ENCODE peak calls at places on chromosomes 5 and 9, in nine cellular contexts. One of them, this sample, is unnamed.

GRCh38 chr9:126907058-126907457 is 7.5 kb upstream of the RALGPS1 start:
- DNase-seq in gastrocnemius medialis: no peak
- DNase-seq in tibial nerve: no peak
- DNase-seq in fibroblast of villous mesenchyme: no peak
- DNase-seq in cardiac muscle cell: no peak
- DNase-seq in heart right ventricle: no peak
- DNase-seq in vagina: no peak
- DNase-seq in upper lobe of left lung: no peak
- DNase-seq in body of pancreas: no peak
- DNase-seq in this sample: no peak

GRCh38 chr5:16427572-16427971 is 38.0 kb downstream of the ZNF622 start:
- DNase-seq in gastrocnemius medialis: no peak
- DNase-seq in tibial nerve: no peak
- DNase-seq in fibroblast of villous mesenchyme: no peak
- DNase-seq in cardiac muscle cell: no peak
- DNase-seq in heart right ventricle: no peak
- DNase-seq in vagina: no peak
- DNase-seq in upper lobe of left lung: no peak
- DNase-seq in body of pancreas: no peak
- DNase-seq in this sample: no peak

GRCh38 chr5:31453522-31453921 is 78.4 kb downstream of the DROSHA start:
- DNase-seq in gastrocnemius medialis: no peak
- DNase-seq in tibial nerve: no peak
- DNase-seq in fibroblast of villous mesenchyme: no peak
- DNase-seq in cardiac muscle cell: no peak
- DNase-seq in heart right ventricle: no peak
- DNase-seq in vagina: no peak
- DNase-seq in upper lobe of left lung: no peak
- DNase-seq in body of pancreas: no peak
- DNase-seq in this sample: no peak

GRCh38 chr9:117480251-117480650 is 65.4 kb upstream of the ASTN2 start:
- DNase-seq in gastrocnemius medialis: no peak
- DNase-seq in tibial nerve: no peak
- DNase-seq in fibroblast of villous mesenchyme: no peak
- DNase-seq in cardiac muscle cell: no peak
- DNase-seq in heart right ventricle: no peak
- DNase-seq in vagina: no peak
- DNase-seq in upper lobe of left lung: no peak
- DNase-seq in body of pancreas: no peak
- DNase-seq in this sample: no peak

GRCh38 chr9:15253197-15253596 is 53.8 kb downstream of the TTC39B start:
- DNase-seq in gastrocnemius medialis: no peak
- DNase-seq in tibial nerve: no peak
- DNase-seq in fibroblast of villous mesenchyme: peak; percentile 12
- DNase-seq in cardiac muscle cell: peak; percentile 62
- DNase-seq in heart right ventricle: no peak
- DNase-seq in vagina: no peak
- DNase-seq in upper lobe of left lung: no peak
- DNase-seq in body of pancreas: no peak
- DNase-seq in this sample: no peak

GRCh38 chr5:132098621-132099020 is 25.0 kb downstream of the CSF2 start:
- DNase-seq in gastrocnemius medialis: no peak
- DNase-seq in tibial nerve: no peak
- DNase-seq in fibroblast of villous mesenchyme: no peak
- DNase-seq in cardiac muscle cell: no peak
- DNase-seq in heart right ventricle: no peak
- DNase-seq in vagina: no peak
- DNase-seq in upper lobe of left lung: no peak
- DNase-seq in body of pancreas: no peak
- DNase-seq in this sample: no peak

GRCh38 chr9:97980918-97981827 is 2.0 kb upstream of the ANP32B start:
- DNase-seq in gastrocnemius medialis: peak; percentile 86
- DNase-seq in tibial nerve: no peak
- DNase-seq in fibroblast of villous mesenchyme: no peak
- DNase-seq in cardiac muscle cell: no peak
- DNase-seq in heart right ventricle: peak; percentile 45
- DNase-seq in vagina: no peak
- DNase-seq in upper lobe of left lung: no peak
- DNase-seq in body of pancreas: no peak
- DNase-seq in this sample: peak; percentile 10

GRCh38 chr5:122295138-122295537 is 16.9 kb upstream of the SNCAIP start:
- DNase-seq in gastrocnemius medialis: no peak
- DNase-seq in tibial nerve: no peak
- DNase-seq in fibroblast of villous mesenchyme: no peak
- DNase-seq in cardiac muscle cell: peak; percentile 37
- DNase-seq in heart right ventricle: no peak
- DNase-seq in vagina: no peak
- DNase-seq in upper lobe of left lung: no peak
- DNase-seq in body of pancreas: no peak
- DNase-seq in this sample: no peak

GRCh38 chr9:113219186-113219936 is 1.7 kb downstream of the FKBP15 start:
- DNase-seq in gastrocnemius medialis: no peak
- DNase-seq in tibial nerve: no peak
- DNase-seq in fibroblast of villous mesenchyme: no peak
- DNase-seq in cardiac muscle cell: no peak
- DNase-seq in heart right ventricle: no peak
- DNase-seq in vagina: no peak
- DNase-seq in upper lobe of left lung: no peak
- DNase-seq in body of pancreas: no peak
- DNase-seq in this sample: no peak

GRCh38 chr5:5021436-5021835 is 118.7 kb upstream of the ADAMTS16 start:
- DNase-seq in gastrocnemius medialis: no peak
- DNase-seq in tibial nerve: no peak
- DNase-seq in fibroblast of villous mesenchyme: no peak
- DNase-seq in cardiac muscle cell: no peak
- DNase-seq in heart right ventricle: no peak
- DNase-seq in vagina: no peak
- DNase-seq in upper lobe of left lung: no peak
- DNase-seq in body of pancreas: no peak
- DNase-seq in this sample: no peak

GRCh38 chr9:136119259-136120118 is 814 bp upstream of the TMEM250 start:
- DNase-seq in gastrocnemius medialis: peak; percentile 42
- DNase-seq in tibial nerve: no peak
- DNase-seq in fibroblast of villous mesenchyme: peak; percentile 32
- DNase-seq in cardiac muscle cell: peak; percentile 53
- DNase-seq in heart right ventricle: no peak
- DNase-seq in vagina: no peak
- DNase-seq in upper lobe of left lung: peak; percentile 84
- DNase-seq in body of pancreas: no peak
- DNase-seq in this sample: peak; percentile 82

GRCh38 chr9:135526730-135527571 is 5.7 kb downstream of the LCN1 start:
- DNase-seq in gastrocnemius medialis: no peak
- DNase-seq in tibial nerve: no peak
- DNase-seq in fibroblast of villous mesenchyme: no peak
- DNase-seq in cardiac muscle cell: no peak
- DNase-seq in heart right ventricle: no peak
- DNase-seq in vagina: no peak
- DNase-seq in upper lobe of left lung: peak; percentile 58
- DNase-seq in body of pancreas: no peak
- DNase-seq in this sample: no peak

GRCh38 chr5:179166886-179167841 is 107.0 kb downstream of the ZNF354C start:
- DNase-seq in gastrocnemius medialis: peak; percentile 12
- DNase-seq in tibial nerve: peak; percentile 44
- DNase-seq in fibroblast of villous mesenchyme: peak; percentile 59
- DNase-seq in cardiac muscle cell: peak; percentile 84
- DNase-seq in heart right ventricle: peak; percentile 54
- DNase-seq in vagina: no peak
- DNase-seq in upper lobe of left lung: peak; percentile 94
- DNase-seq in body of pancreas: peak; percentile 36
- DNase-seq in this sample: peak; percentile 76
- H3K4me3 ChIP-seq in gastrocnemius medialis: peak overlapping the region; percentile 15
- H3K4me3 ChIP-seq in tibial nerve: peak overlapping the region; percentile 42
- H3K4me3 ChIP-seq in fibroblast of villous mesenchyme: peak overlapping the region; percentile 25
- H3K4me3 ChIP-seq in cardiac muscle cell: no peak overlapping the region
- H3K4me3 ChIP-seq in heart right ventricle: peak overlapping the region; percentile 40
- H3K4me3 ChIP-seq in vagina: no peak overlapping the region
- H3K4me3 ChIP-seq in upper lobe of left lung: peak overlapping the region; percentile 38
- H3K4me3 ChIP-seq in body of pancreas: no peak overlapping the region
- H3K4me3 ChIP-seq in this sample: no peak overlapping the region

GRCh38 chr9:85713897-85714296 is 27.9 kb downstream of the AGTPBP1 start:
- DNase-seq in gastrocnemius medialis: no peak
- DNase-seq in tibial nerve: no peak
- DNase-seq in fibroblast of villous mesenchyme: no peak
- DNase-seq in cardiac muscle cell: peak; percentile 45
- DNase-seq in heart right ventricle: no peak
- DNase-seq in vagina: no peak
- DNase-seq in upper lobe of left lung: no peak
- DNase-seq in body of pancreas: no peak
- DNase-seq in this sample: no peak

GRCh38 chr9:85715587-85715986 is 26.2 kb downstream of the AGTPBP1 start:
- DNase-seq in gastrocnemius medialis: peak; percentile 30
- DNase-seq in tibial nerve: no peak
- DNase-seq in fibroblast of villous mesenchyme: peak; percentile 6
- DNase-seq in cardiac muscle cell: peak; percentile 45
- DNase-seq in heart right ventricle: no peak
- DNase-seq in vagina: no peak
- DNase-seq in upper lobe of left lung: no peak
- DNase-seq in body of pancreas: peak; percentile 26
- DNase-seq in this sample: no peak

GRCh38 chr9:85717220-85717619 is 24.5 kb downstream of the AGTPBP1 start:
- DNase-seq in gastrocnemius medialis: no peak
- DNase-seq in tibial nerve: no peak
- DNase-seq in fibroblast of villous mesenchyme: no peak
- DNase-seq in cardiac muscle cell: no peak
- DNase-seq in heart right ventricle: no peak
- DNase-seq in vagina: no peak
- DNase-seq in upper lobe of left lung: no peak
- DNase-seq in body of pancreas: no peak
- DNase-seq in this sample: no peak

GRCh38 chr9:85716031-85716877 is 25.5 kb downstream of the AGTPBP1 start:
- DNase-seq in gastrocnemius medialis: no peak
- DNase-seq in tibial nerve: no peak
- DNase-seq in fibroblast of villous mesenchyme: no peak
- DNase-seq in cardiac muscle cell: peak; percentile 11
- DNase-seq in heart right ventricle: no peak
- DNase-seq in vagina: no peak
- DNase-seq in upper lobe of left lung: no peak
- DNase-seq in body of pancreas: no peak
- DNase-seq in this sample: no peak
- H3K4me3 ChIP-seq in gastrocnemius medialis: no peak overlapping the region
- H3K4me3 ChIP-seq in tibial nerve: no peak overlapping the region
- H3K4me3 ChIP-seq in fibroblast of villous mesenchyme: no peak overlapping the region
- H3K4me3 ChIP-seq in cardiac muscle cell: no peak overlapping the region
- H3K4me3 ChIP-seq in heart right ventricle: no peak overlapping the region
- H3K4me3 ChIP-seq in vagina: no peak overlapping the region
- H3K4me3 ChIP-seq in upper lobe of left lung: no peak overlapping the region
- H3K4me3 ChIP-seq in body of pancreas: no peak overlapping the region
- H3K4me3 ChIP-seq in this sample: no peak overlapping the region

GRCh38 chr5:93583799-93584530 is 943 bp downstream of the NR2F1 start:
- DNase-seq in gastrocnemius medialis: no peak
- DNase-seq in tibial nerve: no peak
- DNase-seq in fibroblast of villous mesenchyme: no peak
- DNase-seq in cardiac muscle cell: peak; percentile 69
- DNase-seq in heart right ventricle: peak; percentile 45
- DNase-seq in vagina: no peak
- DNase-seq in upper lobe of left lung: peak; percentile 91
- DNase-seq in body of pancreas: peak; percentile 57
- DNase-seq in this sample: peak; percentile 58

GRCh38 chr5:93585753-93586385 is 2.8 kb downstream of the NR2F1 start:
- DNase-seq in gastrocnemius medialis: no peak
- DNase-seq in tibial nerve: no peak
- DNase-seq in fibroblast of villous mesenchyme: no peak
- DNase-seq in cardiac muscle cell: peak; percentile 48
- DNase-seq in heart right ventricle: no peak
- DNase-seq in vagina: peak; percentile 44
- DNase-seq in upper lobe of left lung: no peak
- DNase-seq in body of pancreas: no peak
- DNase-seq in this sample: no peak

GRCh38 chr5:93583525-93583798 is 440 bp downstream of the NR2F1 start:
- DNase-seq in gastrocnemius medialis: no peak
- DNase-seq in tibial nerve: no peak
- DNase-seq in fibroblast of villous mesenchyme: no peak
- DNase-seq in cardiac muscle cell: peak; percentile 60
- DNase-seq in heart right ventricle: no peak
- DNase-seq in vagina: no peak
- DNase-seq in upper lobe of left lung: no peak
- DNase-seq in body of pancreas: no peak
- DNase-seq in this sample: no peak

GRCh38 chr5:93585054-93585751 is 2.2 kb downstream of the NR2F1 start:
- DNase-seq in gastrocnemius medialis: no peak
- DNase-seq in tibial nerve: no peak
- DNase-seq in fibroblast of villous mesenchyme: no peak
- DNase-seq in cardiac muscle cell: peak; percentile 42
- DNase-seq in heart right ventricle: no peak
- DNase-seq in vagina: no peak
- DNase-seq in upper lobe of left lung: peak; percentile 84
- DNase-seq in body of pancreas: peak; percentile 52
- DNase-seq in this sample: no peak

GRCh38 chr5:93584531-93585053 is 1.6 kb downstream of the NR2F1 start:
- DNase-seq in gastrocnemius medialis: no peak
- DNase-seq in tibial nerve: no peak
- DNase-seq in fibroblast of villous mesenchyme: no peak
- DNase-seq in cardiac muscle cell: no peak
- DNase-seq in heart right ventricle: no peak
- DNase-seq in vagina: no peak
- DNase-seq in upper lobe of left lung: peak; percentile 85
- DNase-seq in body of pancreas: no peak
- DNase-seq in this sample: no peak
- H3K4me3 ChIP-seq in gastrocnemius medialis: peak overlapping the region; percentile 47
- H3K4me3 ChIP-seq in tibial nerve: peak overlapping the region; percentile 83
- H3K4me3 ChIP-seq in fibroblast of villous mesenchyme: peak overlapping the region; percentile 92
- H3K4me3 ChIP-seq in cardiac muscle cell: peak overlapping the region; percentile 48
- H3K4me3 ChIP-seq in heart right ventricle: peak overlapping the region; percentile 52
- H3K4me3 ChIP-seq in vagina: peak overlapping the region; percentile 59
- H3K4me3 ChIP-seq in upper lobe of left lung: peak overlapping the region; percentile 60
- H3K4me3 ChIP-seq in body of pancreas: no peak overlapping the region
- H3K4me3 ChIP-seq in this sample: peak overlapping the region; percentile 33

GRCh38 chr9:23819403-23819802 is 6.6 kb downstream of the ELAVL2 start:
- DNase-seq in gastrocnemius medialis: no peak
- DNase-seq in tibial nerve: no peak
- DNase-seq in fibroblast of villous mesenchyme: no peak
- DNase-seq in cardiac muscle cell: no peak
- DNase-seq in heart right ventricle: no peak
- DNase-seq in vagina: no peak
- DNase-seq in upper lobe of left lung: no peak
- DNase-seq in body of pancreas: no peak
- DNase-seq in this sample: no peak

GRCh38 chr9:23820731-23821399 is 5.2 kb downstream of the ELAVL2 start:
- DNase-seq in gastrocnemius medialis: no peak
- DNase-seq in tibial nerve: no peak
- DNase-seq in fibroblast of villous mesenchyme: no peak
- DNase-seq in cardiac muscle cell: no peak
- DNase-seq in heart right ventricle: no peak
- DNase-seq in vagina: no peak
- DNase-seq in upper lobe of left lung: peak; percentile 79
- DNase-seq in body of pancreas: no peak
- DNase-seq in this sample: peak; percentile 28

GRCh38 chr9:23822331-23823169 is 3.5 kb downstream of the ELAVL2 start:
- DNase-seq in gastrocnemius medialis: no peak
- DNase-seq in tibial nerve: no peak
- DNase-seq in fibroblast of villous mesenchyme: no peak
- DNase-seq in cardiac muscle cell: no peak
- DNase-seq in heart right ventricle: no peak
- DNase-seq in vagina: no peak
- DNase-seq in upper lobe of left lung: peak; percentile 62
- DNase-seq in body of pancreas: no peak
- DNase-seq in this sample: no peak

GRCh38 chr9:23824241-23825142 is 1.5 kb downstream of the ELAVL2 start:
- DNase-seq in gastrocnemius medialis: no peak
- DNase-seq in tibial nerve: no peak
- DNase-seq in fibroblast of villous mesenchyme: no peak
- DNase-seq in cardiac muscle cell: no peak
- DNase-seq in heart right ventricle: no peak
- DNase-seq in vagina: no peak
- DNase-seq in upper lobe of left lung: peak; percentile 49
- DNase-seq in body of pancreas: no peak
- DNase-seq in this sample: peak; percentile 67

GRCh38 chr9:23821400-23822181 is 4.4 kb downstream of the ELAVL2 start:
- DNase-seq in gastrocnemius medialis: no peak
- DNase-seq in tibial nerve: no peak
- DNase-seq in fibroblast of villous mesenchyme: no peak
- DNase-seq in cardiac muscle cell: no peak
- DNase-seq in heart right ventricle: peak; percentile 11
- DNase-seq in vagina: no peak
- DNase-seq in upper lobe of left lung: peak; percentile 86
- DNase-seq in body of pancreas: no peak
- DNase-seq in this sample: peak; percentile 63
- H3K4me3 ChIP-seq in gastrocnemius medialis: peak overlapping the region; percentile 46
- H3K4me3 ChIP-seq in tibial nerve: peak overlapping the region; percentile 50
- H3K4me3 ChIP-seq in fibroblast of villous mesenchyme: no peak overlapping the region
- H3K4me3 ChIP-seq in cardiac muscle cell: peak overlapping the region; percentile 73
- H3K4me3 ChIP-seq in heart right ventricle: peak overlapping the region; percentile 37
- H3K4me3 ChIP-seq in vagina: peak overlapping the region; percentile 39
- H3K4me3 ChIP-seq in upper lobe of left lung: peak overlapping the region; percentile 48
- H3K4me3 ChIP-seq in body of pancreas: no peak overlapping the region
- H3K4me3 ChIP-seq in this sample: peak overlapping the region; percentile 59

This sample was measured in hepatocyte.